ENCODE peak calls at places on chromosome 1, in ten cellular contexts. A is LoVo; E is T-helper 9 cell; B is A673; W is mucosa of gallbladder; V is RWPE2; J is stimulated activated CD4-positive, alpha-beta T cell treated with anti-CD3 and anti-CD28 coated beads, Interleukin-12 subunit alpha, Interleukin-12 subunit beta, amount 100 ng/mL, for 4 hours; H is central memory CD4-positive, alpha-beta T cell; P is naive thymus-derived CD4-positive, alpha-beta T cell; N is activated effector memory CD4-positive, alpha-beta T cell treated with anti-CD3 and anti-CD28 coated beads, Interleukin-2, amount 50 U/mL, for 16 hours. Z is an unnamed sample.

GRCh38 chr1:40107290-40107959 is 10.4 kb upstream of the PPT1 start:
- DNase-seq in P (no peak), N (no peak), B (no peak), E (no peak), H (no peak), V (peak), W (peak), J (no peak), A (peak), Z (no peak)

GRCh38 chr1:234779160-234779538 is 169.2 kb upstream of the IRF2BP2 start:
- DNase-seq in J (no peak), N (no peak), A (no peak), H (no peak), W (no peak), V (peak), B (peak), E (no peak), P (no peak), Z (no peak)

GRCh38 chr1:168348146-168348709 is 67.6 kb downstream of the TBX19 start:
- DNase-seq in A (peak), W (no peak), V (no peak), E (no peak), J (no peak), P (peak), B (no peak), H (peak), N (no peak), Z (no peak)

GRCh38 chr1:91846007-91846620 is 39.8 kb downstream of the TGFBR3 start:
- DNase-seq in H (no peak), B (peak), E (no peak), N (no peak), V (no peak), J (no peak), P (no peak), W (peak), A (peak), Z (no peak)

GRCh38 chr1:45380125-45380524 is 39.9 kb upstream of the MUTYH start:
- DNase-seq in P (no peak), E (no peak), H (no peak), N (no peak), B (no peak), W (no peak), V (no peak), J (no peak), A (no peak), Z (no peak)

GRCh38 chr1:57468661-57469523 is 45.0 kb upstream of the DAB1 start:
- DNase-seq in J (no peak), V (no peak), E (no peak), A (no peak), P (no peak), H (no peak), N (no peak), W (no peak), B (peak), Z (no peak)

GRCh38 chr1:167849656-167850055 is 64.3 kb downstream of the ADCY10 start:
- DNase-seq in W (no peak), P (no peak), V (no peak), J (no peak), N (no peak), B (no peak), E (no peak), H (no peak), A (no peak), Z (no peak)

GRCh38 chr1:213829806-213830205 is 158.0 kb upstream of the PROX1 start:
- DNase-seq in A (no peak), P (no peak), J (no peak), N (no peak), B (no peak), E (no peak), V (no peak), H (no peak), W (no peak), Z (no peak)

Z was measured in WTC11.